ENCODE peak calls at places on chromosomes 2 and 18, in four cellular contexts. One of them, this sample, is unnamed.

GRCh38 chr2:39737661-39738060 is 41.4 kb downstream of the THUMPD2 start:
- DNase-seq in PC-9: no peak
- DNase-seq in AG04450: peak; percentile 61
- DNase-seq in endothelial cell of umbilical vein: no peak
- DNase-seq in this sample: no peak

GRCh38 chr2:80256396-80257167 is 48.0 kb downstream of the LRRTM1 start:
- DNase-seq in PC-9: no peak
- DNase-seq in AG04450: no peak
- DNase-seq in endothelial cell of umbilical vein: no peak
- DNase-seq in this sample: no peak

GRCh38 chr18:48216639-48217280 is 192.4 kb downstream of the ZBTB7C start:
- DNase-seq in PC-9: no peak
- DNase-seq in AG04450: no peak
- DNase-seq in endothelial cell of umbilical vein: no peak
- DNase-seq in this sample: no peak

GRCh38 chr2:212032536-212033219 is 505.9 kb downstream of the ERBB4 start:
- DNase-seq in PC-9: no peak
- DNase-seq in AG04450: no peak
- DNase-seq in endothelial cell of umbilical vein: peak; percentile 69
- DNase-seq in this sample: no peak

GRCh38 chr18:655445-655844 is 2.0 kb upstream of the TYMS start:
- DNase-seq in PC-9: no peak
- DNase-seq in AG04450: no peak
- DNase-seq in endothelial cell of umbilical vein: no peak
- DNase-seq in this sample: no peak

GRCh38 chr2:109201465-109202420 is 72.7 kb downstream of the SH3RF3 start:
- DNase-seq in PC-9: no peak
- DNase-seq in AG04450: no peak
- DNase-seq in endothelial cell of umbilical vein: no peak
- DNase-seq in this sample: no peak

GRCh38 chr2:127426501-127427354 is 8.5 kb downstream of the PROC start:
- DNase-seq in PC-9: no peak
- DNase-seq in AG04450: no peak
- DNase-seq in endothelial cell of umbilical vein: no peak
- DNase-seq in this sample: no peak

GRCh38 chr2:10909050-10909995 is 2.4 kb upstream of the KCNF1 start:
- DNase-seq in PC-9: peak; percentile 22
- DNase-seq in AG04450: no peak
- DNase-seq in endothelial cell of umbilical vein: peak; percentile 25
- DNase-seq in this sample: no peak

GRCh38 chr2:120509991-120510735 is 164.2 kb downstream of the INHBB start:
- DNase-seq in PC-9: no peak
- DNase-seq in AG04450: no peak
- DNase-seq in endothelial cell of umbilical vein: peak; percentile 21
- DNase-seq in this sample: no peak

GRCh38 chr2:220315098-220315785 is 687.8 kb downstream of the SLC4A3 start:
- DNase-seq in PC-9: no peak
- DNase-seq in AG04450: no peak
- DNase-seq in endothelial cell of umbilical vein: no peak
- DNase-seq in this sample: no peak

GRCh38 chr2:170531876-170532275 is 183.3 kb upstream of the SP5 start:
- DNase-seq in PC-9: no peak
- DNase-seq in AG04450: no peak
- DNase-seq in endothelial cell of umbilical vein: no peak
- DNase-seq in this sample: no peak

GRCh38 chr2:227376911-227377396 is 2.2 kb downstream of the TM4SF20 start:
- DNase-seq in PC-9: no peak
- DNase-seq in AG04450: peak; percentile 23
- DNase-seq in endothelial cell of umbilical vein: no peak
- DNase-seq in this sample: no peak

GRCh38 chr2:45745231-45745630 is 93.8 kb downstream of the PRKCE start:
- DNase-seq in PC-9: no peak
- DNase-seq in AG04450: no peak
- DNase-seq in endothelial cell of umbilical vein: no peak
- DNase-seq in this sample: no peak

GRCh38 chr2:42089340-42089925 is 41.6 kb downstream of the PKDCC start:
- DNase-seq in PC-9: peak; percentile 60
- DNase-seq in AG04450: no peak
- DNase-seq in endothelial cell of umbilical vein: peak; percentile 32
- DNase-seq in this sample: no peak

GRCh38 chr2:173130521-173131467 is 55.1 kb downstream of the MAP3K20 start:
- DNase-seq in PC-9: no peak
- DNase-seq in AG04450: no peak
- DNase-seq in endothelial cell of umbilical vein: no peak
- DNase-seq in this sample: no peak

GRCh38 chr2:135563793-135564192 is 32.5 kb downstream of the R3HDM1 start:
- DNase-seq in PC-9: no peak
- DNase-seq in AG04450: no peak
- DNase-seq in endothelial cell of umbilical vein: peak; percentile 23
- DNase-seq in this sample: peak; percentile 6

GRCh38 chr18:34947711-34948125 is 93.5 kb upstream of the MAPRE2 start:
- DNase-seq in PC-9: no peak
- DNase-seq in AG04450: peak; percentile 33
- DNase-seq in endothelial cell of umbilical vein: peak; percentile 13
- DNase-seq in this sample: no peak

GRCh38 chr2:61658841-61659780 is 121.0 kb upstream of the XPO1 start:
- DNase-seq in PC-9: no peak
- DNase-seq in AG04450: no peak
- DNase-seq in endothelial cell of umbilical vein: peak; percentile 44
- DNase-seq in this sample: no peak

GRCh38 chr2:19753314-19753713 is 148.5 kb downstream of the TTC32 start:
- DNase-seq in PC-9: no peak
- DNase-seq in AG04450: no peak
- DNase-seq in endothelial cell of umbilical vein: no peak
- DNase-seq in this sample: no peak

GRCh38 chr2:11520092-11520693 is 13.7 kb upstream of the GREB1 start:
- DNase-seq in PC-9: no peak
- DNase-seq in AG04450: no peak
- DNase-seq in endothelial cell of umbilical vein: no peak
- DNase-seq in this sample: no peak

GRCh38 chr2:164620873-164621760 is at the start of gene GRB14:
- DNase-seq in PC-9: peak; percentile 79
- DNase-seq in AG04450: no peak
- DNase-seq in endothelial cell of umbilical vein: peak; percentile 34
- DNase-seq in this sample: no peak

DNA sequence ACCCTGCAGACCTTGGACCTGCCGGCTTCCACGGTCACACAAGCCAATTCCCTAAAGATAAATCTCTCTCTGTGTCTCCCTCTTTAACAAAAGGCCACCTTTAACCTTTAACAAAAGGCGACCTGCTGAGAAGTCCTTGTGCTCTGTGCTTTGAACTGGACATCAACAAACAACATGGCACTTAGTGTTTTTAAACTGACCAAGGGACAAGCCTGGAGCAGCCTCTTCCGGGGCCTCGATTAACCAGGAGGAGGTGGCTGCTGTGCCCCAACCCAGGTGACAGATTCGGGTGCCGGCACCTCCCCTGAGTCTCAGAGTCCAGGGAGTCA is 135.3 kb downstream of the RTP5 start:
- DNase-seq in PC-9: no peak
- DNase-seq in AG04450: no peak
- DNase-seq in endothelial cell of umbilical vein: no peak
- DNase-seq in this sample: no peak
- H3K27ac ChIP-seq in PC-9: no peak overlapping the region
- H3K27ac ChIP-seq in AG04450: no peak overlapping the region
- H3K27ac ChIP-seq in endothelial cell of umbilical vein: no peak overlapping the region
- H3K27ac ChIP-seq in this sample: no peak overlapping the region

GRCh38 chr18:45930953-45931352 is 36.2 kb downstream of the EPG5 start:
- DNase-seq in PC-9: no peak
- DNase-seq in AG04450: no peak
- DNase-seq in endothelial cell of umbilical vein: no peak
- DNase-seq in this sample: no peak
- H3K27ac ChIP-seq in PC-9: no peak overlapping the region
- H3K27ac ChIP-seq in AG04450: no peak overlapping the region
- H3K27ac ChIP-seq in endothelial cell of umbilical vein: no peak overlapping the region
- H3K27ac ChIP-seq in this sample: no peak overlapping the region

DNA sequence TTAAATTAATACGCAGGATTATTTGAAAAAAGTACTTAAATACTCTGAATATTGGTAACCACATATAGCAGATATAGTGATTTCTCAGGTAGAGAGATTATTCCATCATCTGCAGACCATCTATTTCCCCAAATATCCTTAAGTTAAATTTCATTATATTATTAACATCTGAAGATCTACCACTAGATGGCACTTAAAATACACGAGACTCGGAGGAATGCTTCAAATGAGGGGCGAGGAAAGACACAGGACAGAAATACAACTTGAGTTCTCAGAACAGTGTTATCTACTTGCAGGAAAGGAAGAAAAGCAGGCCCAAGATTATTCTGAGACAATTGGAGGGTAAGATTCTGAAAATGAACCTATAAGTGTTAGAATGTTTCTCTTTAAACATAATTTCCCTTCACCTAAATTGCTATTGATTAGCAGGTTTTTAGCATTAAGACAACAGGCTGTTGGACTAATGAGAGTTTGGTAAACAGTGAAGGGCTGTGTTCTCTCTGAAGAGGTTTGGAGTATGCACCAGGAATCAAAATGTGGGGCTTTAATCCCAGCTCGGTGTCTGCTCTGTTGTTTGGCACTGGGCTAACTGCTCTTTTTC is 76.9 kb upstream of the GCFC2 start:
- DNase-seq in PC-9: no peak
- DNase-seq in AG04450: no peak
- DNase-seq in endothelial cell of umbilical vein: peak; percentile 39
- DNase-seq in this sample: no peak
- H3K27ac ChIP-seq in PC-9: no peak overlapping the region
- H3K27ac ChIP-seq in AG04450: no peak overlapping the region
- H3K27ac ChIP-seq in endothelial cell of umbilical vein: no peak overlapping the region
- H3K27ac ChIP-seq in this sample: no peak overlapping the region

DNA sequence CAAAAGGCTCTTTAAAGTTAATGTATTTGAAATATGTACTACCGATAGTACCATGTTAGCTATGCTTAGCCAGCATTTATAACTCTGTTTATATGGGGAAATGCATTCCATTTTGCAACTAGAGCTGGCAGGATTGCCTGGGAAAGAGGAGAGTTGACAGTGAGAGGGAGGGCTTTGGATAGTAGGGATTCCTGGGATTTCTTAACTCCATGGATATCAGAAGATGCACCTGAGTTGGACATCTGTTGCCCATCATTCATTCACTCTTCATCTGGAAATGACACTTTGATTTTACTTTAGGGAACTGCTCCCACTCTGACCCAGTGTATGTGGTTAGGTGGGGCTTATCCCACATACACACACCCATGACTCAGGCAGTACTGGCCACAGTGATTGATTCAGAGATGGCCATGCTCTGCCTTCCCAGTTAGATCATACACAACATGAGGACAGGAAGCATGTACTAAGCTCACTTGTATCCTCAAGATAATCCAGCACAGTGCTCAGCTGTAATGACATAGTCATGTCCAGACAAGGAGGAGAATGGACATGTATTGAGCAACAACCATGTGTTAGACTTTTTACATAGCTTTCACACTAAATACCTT is 248.8 kb downstream of the MREG start:
- DNase-seq in PC-9: no peak
- DNase-seq in AG04450: peak; percentile 53
- DNase-seq in endothelial cell of umbilical vein: peak; percentile 34
- DNase-seq in this sample: peak; percentile 73
- H3K27ac ChIP-seq in PC-9: no peak overlapping the region
- H3K27ac ChIP-seq in AG04450: peak overlapping the region; percentile 55
- H3K27ac ChIP-seq in endothelial cell of umbilical vein: no peak overlapping the region
- H3K27ac ChIP-seq in this sample: no peak overlapping the region

GRCh38 chr2:189402932-189403331 is 38.3 kb upstream of the WDR75 start:
- DNase-seq in PC-9: no peak
- DNase-seq in AG04450: no peak
- DNase-seq in endothelial cell of umbilical vein: no peak
- DNase-seq in this sample: no peak
- H3K27ac ChIP-seq in PC-9: no peak overlapping the region
- H3K27ac ChIP-seq in AG04450: no peak overlapping the region
- H3K27ac ChIP-seq in endothelial cell of umbilical vein: no peak overlapping the region
- H3K27ac ChIP-seq in this sample: no peak overlapping the region

DNA sequence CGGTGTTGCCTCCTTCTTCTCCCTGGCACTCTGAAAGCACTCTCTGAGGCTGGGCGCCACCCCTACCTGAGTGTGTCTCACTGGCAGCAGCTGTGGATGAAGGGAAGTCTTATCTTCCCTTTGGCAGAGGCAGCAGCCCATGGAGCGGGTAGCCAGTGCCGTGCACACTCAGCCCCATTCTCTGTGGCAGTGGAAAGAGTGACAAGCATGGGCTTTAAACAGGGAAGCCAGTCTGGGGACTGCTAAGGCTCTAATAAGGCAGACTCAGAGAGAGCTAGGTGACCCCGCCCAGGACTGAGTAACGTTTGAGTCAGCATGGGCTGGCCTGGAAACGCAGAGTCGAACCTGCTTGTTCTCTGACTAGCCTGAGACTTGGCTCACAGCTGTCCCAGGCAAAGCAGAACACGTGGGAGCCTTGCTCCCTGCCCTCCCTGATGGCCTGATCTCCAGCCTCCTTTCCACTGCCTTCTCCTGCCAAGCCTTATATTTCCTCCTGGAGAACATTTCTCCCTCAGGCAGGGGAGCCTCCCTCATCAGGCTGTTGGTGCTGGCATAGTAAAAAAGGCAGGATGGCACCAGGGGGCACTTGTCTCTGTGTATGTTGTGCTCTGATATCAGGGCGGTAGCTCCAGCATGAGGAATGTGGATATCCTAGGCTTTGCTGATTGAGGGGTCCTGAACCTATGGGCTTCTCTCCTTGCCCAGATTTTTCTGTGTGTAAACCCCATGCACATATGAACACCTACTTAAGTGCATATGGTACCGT is 93.9 kb upstream of the LGALSL start:
- DNase-seq in PC-9: peak; percentile 93
- DNase-seq in AG04450: peak; percentile 63
- DNase-seq in endothelial cell of umbilical vein: peak; percentile 80
- DNase-seq in this sample: peak; percentile 93
- H3K27ac ChIP-seq in PC-9: peak overlapping the region; percentile 94
- H3K27ac ChIP-seq in AG04450: no peak overlapping the region
- H3K27ac ChIP-seq in endothelial cell of umbilical vein: no peak overlapping the region
- H3K27ac ChIP-seq in this sample: peak overlapping the region; percentile 85

This sample was measured in epithelial cell of prostate.